ENCODE peak calls at places on chromosomes 2 and 18, in four cellular contexts. Y is adrenal gland, R is neural crest cell, T is astrocyte. M is an unnamed sample.

GRCh38 chr2:133733856-133734255 is 165.6 kb upstream of the NCKAP5 start:
- DNase-seq in R (no peak), T (peak; percentile 88), Y (no peak), M (no peak)

GRCh38 chr18:6757966-6758365 is 28.4 kb downstream of the ARHGAP28 start:
- DNase-seq in R (no peak), T (peak; percentile 67), Y (no peak), M (no peak)

GRCh38 chr2:21700644-21701043 is 576.9 kb downstream of the TDRD15 start:
- DNase-seq in R (no peak), Y (no peak), T (no peak), M (no peak)

GRCh38 chr2:189002079-189002478 is 27.9 kb downstream of the COL3A1 start:
- DNase-seq in Y (no peak), R (no peak), T (peak; percentile 78), M (no peak)

GRCh38 chr2:167862787-167863186 is 384.6 kb downstream of the STK39 start:
- DNase-seq in R (no peak), Y (no peak), T (peak; percentile 56), M (no peak)

GRCh38 chr18:35371412-35372195 is 5.5 kb downstream of the ZNF396 start:
- DNase-seq in Y (no peak), R (no peak), T (peak; percentile 83), M (no peak)

GRCh38 chr2:112494839-112495238 is 12.9 kb downstream of the TTL start:
- DNase-seq in R (no peak), Y (peak; percentile 27), T (no peak), M (no peak)

GRCh38 chr2:101793277-101793969 is 95.9 kb downstream of the MAP4K4 start:
- DNase-seq in R (no peak), T (no peak), Y (no peak), M (no peak)

GRCh38 chr2:95359501-95359930 is 43.0 kb upstream of the FAHD2A start:
- DNase-seq in R (no peak), Y (peak; percentile 18), T (no peak), M (no peak)

GRCh38 chr2:131419447-131419846 is 55.5 kb upstream of the RAB6D start:
- DNase-seq in R (no peak), Y (no peak), T (peak; percentile 8), M (no peak)

GRCh38 chr2:69937968-69938367 is 23.1 kb downstream of the MXD1 start:
- DNase-seq in R (no peak), T (no peak), Y (no peak), M (no peak)

GRCh38 chr2:63976125-63976510 is 43.1 kb downstream of the VPS54 start:
- DNase-seq in Y (no peak), T (no peak), R (no peak), M (no peak)

GRCh38 chr2:197233473-197233872 is 77.1 kb downstream of the ANKRD44 start:
- DNase-seq in T (no peak), Y (no peak), R (no peak), M (no peak)

GRCh38 chr18:49177071-49177470 is 226.3 kb upstream of the SMAD7 start:
- DNase-seq in Y (no peak), R (no peak), T (no peak), M (no peak)

GRCh38 chr2:28546242-28546641 is 50.4 kb downstream of the PLB1 start:
- DNase-seq in Y (no peak), R (no peak), T (no peak), M (no peak)

GRCh38 chr18:55489034-55489741 is 98.8 kb downstream of the TCF4 start:
- DNase-seq in T (peak; percentile 39), Y (no peak), R (no peak), M (no peak)

GRCh38 chr18:25233582-25234362 is 118.2 kb downstream of the ZNF521 start:
- DNase-seq in T (peak; percentile 51), R (no peak), Y (no peak), M (no peak)

GRCh38 chr2:120375251-120376020 is 29.5 kb downstream of the INHBB start:
- DNase-seq in R (no peak), T (no peak), Y (no peak), M (no peak)

GRCh38 chr2:138827426-138828054 is 47.4 kb upstream of the NXPH2 start:
- DNase-seq in R (peak; percentile 24), Y (peak; percentile 52), T (peak; percentile 61), M (peak; percentile 25)

GRCh38 chr2:138831154-138831553 is 51.0 kb upstream of the NXPH2 start:
- DNase-seq in Y (no peak), T (no peak), R (no peak), M (no peak)

GRCh38 chr2:138830547-138830946 is 50.4 kb upstream of the NXPH2 start:
- DNase-seq in R (no peak), Y (no peak), T (no peak), M (no peak)

GRCh38 chr2:138831691-138832090 is 51.5 kb upstream of the NXPH2 start:
- DNase-seq in R (no peak), T (no peak), Y (no peak), M (no peak)

DNA sequence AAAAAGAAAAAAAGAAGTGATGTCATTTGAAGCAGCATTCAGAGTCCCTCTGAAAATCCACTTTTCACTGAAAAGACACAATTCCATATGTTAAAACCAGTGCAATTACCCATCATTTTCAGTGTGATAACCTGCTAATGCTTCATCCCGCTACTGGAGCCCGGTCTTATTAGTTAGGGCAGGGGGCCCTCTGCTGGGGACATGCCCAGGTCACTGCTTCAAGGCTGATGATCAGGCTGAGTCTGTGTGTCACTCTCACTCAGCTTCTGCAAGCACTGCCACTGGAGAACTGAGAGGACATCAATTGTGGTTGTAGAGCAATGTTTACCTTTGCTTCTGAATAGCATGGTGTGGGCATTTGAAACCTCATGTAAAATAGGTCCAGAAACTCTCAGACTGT is 49.1 kb upstream of the NXPH2 start:
- DNase-seq in Y (peak; percentile 56), R (peak; percentile 47), T (no peak), M (peak; percentile 74)
- TF ChIP-seq CTCF in Y (no peak), R (peak; percentile 71), T (peak; percentile 18), M (peak; percentile 33)

GRCh38 chr18:4181882-4182568 is 273.1 kb downstream of the DLGAP1 start:
- DNase-seq in T (no peak), R (no peak), Y (no peak), M (peak; percentile 4)
- TF ChIP-seq CTCF in T (no peak), R (peak; percentile 43), Y (no peak), M (no peak)

DNA sequence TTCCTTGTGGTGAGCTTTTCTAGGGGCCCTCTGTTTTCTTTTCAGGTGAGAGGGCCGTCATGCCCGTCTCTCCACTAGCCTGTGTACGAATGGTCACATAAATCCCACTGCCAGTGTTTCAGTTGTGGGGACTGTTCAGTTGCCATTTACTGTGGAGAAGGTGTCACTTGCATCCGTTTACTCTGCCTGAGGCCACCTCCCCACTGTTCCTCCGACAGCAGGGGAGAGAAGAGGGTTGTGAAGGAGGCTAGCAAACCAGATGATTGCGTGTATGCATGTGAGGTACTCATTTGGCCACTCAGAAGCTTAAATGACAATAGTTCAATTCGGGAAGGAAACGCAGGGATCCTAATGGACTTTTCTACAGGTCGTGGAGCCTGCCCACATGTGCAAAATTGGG is 3.3 kb downstream of the MTCL1 start:
- DNase-seq in T (no peak), R (no peak), Y (no peak), M (no peak)
- TF ChIP-seq CTCF in T (no peak), R (no peak), Y (no peak), M (no peak)

DNA sequence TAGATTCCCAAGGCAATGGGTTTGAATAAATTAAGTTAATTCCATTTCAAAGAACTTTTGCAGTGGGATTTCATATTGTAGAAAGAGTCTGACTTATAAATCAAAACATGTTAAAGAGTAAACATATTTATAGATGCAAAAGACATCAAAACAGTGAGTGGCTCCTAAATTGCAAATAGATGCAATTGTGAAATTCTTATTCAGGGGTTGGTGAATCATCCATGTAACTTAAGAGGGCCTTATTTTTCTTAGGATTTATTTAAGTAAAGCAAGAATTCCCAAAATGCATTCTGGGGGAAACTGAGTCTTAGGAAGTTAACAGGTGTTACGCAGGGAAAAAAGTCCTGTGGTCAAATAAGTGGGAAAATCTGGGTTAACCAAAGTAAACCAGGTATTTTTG is 11.3 kb downstream of the TANC1 start:
- DNase-seq in Y (no peak), T (no peak), R (no peak), M (no peak)
- TF ChIP-seq CTCF in Y (no peak), T (no peak), R (no peak), M (no peak)

DNA sequence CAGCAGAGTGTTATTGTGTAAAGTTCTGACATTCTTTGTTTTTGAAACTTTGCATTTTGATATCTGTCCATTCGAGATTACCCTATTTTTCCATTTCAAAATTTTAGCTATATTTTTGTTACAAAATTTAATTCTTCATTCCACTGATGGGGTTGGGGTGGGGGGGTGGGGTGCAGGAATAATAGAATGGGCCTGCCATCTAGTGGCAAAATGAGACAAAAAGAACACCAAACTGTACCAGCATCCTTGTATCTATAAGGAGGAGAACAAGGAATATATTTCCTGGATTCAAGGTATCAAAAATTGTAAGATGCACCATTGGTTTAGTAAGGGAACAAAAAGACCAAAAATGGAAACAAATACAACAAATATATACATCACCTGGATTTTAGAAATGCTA is 27.9 kb upstream of the TTR start:
- DNase-seq in T (no peak), Y (no peak), R (no peak), M (no peak)
- TF ChIP-seq CTCF in T (no peak), Y (no peak), R (peak; percentile 42), M (no peak)

GRCh38 chr2:117972466-117973123 is 41.3 kb downstream of the CCDC93 start:
- DNase-seq in R (no peak), T (peak; percentile 88), Y (no peak), M (no peak)
- TF ChIP-seq CTCF in R (no peak), T (peak; percentile 6), Y (no peak), M (no peak)

GRCh38 chr2:200471324-200471848 is 38.5 kb downstream of the KCTD18 start:
- DNase-seq in T (no peak), Y (no peak), R (no peak), M (no peak)
- TF ChIP-seq CTCF in T (peak; percentile 48), Y (peak; percentile 74), R (peak; percentile 65), M (peak; percentile 35)

DNA sequence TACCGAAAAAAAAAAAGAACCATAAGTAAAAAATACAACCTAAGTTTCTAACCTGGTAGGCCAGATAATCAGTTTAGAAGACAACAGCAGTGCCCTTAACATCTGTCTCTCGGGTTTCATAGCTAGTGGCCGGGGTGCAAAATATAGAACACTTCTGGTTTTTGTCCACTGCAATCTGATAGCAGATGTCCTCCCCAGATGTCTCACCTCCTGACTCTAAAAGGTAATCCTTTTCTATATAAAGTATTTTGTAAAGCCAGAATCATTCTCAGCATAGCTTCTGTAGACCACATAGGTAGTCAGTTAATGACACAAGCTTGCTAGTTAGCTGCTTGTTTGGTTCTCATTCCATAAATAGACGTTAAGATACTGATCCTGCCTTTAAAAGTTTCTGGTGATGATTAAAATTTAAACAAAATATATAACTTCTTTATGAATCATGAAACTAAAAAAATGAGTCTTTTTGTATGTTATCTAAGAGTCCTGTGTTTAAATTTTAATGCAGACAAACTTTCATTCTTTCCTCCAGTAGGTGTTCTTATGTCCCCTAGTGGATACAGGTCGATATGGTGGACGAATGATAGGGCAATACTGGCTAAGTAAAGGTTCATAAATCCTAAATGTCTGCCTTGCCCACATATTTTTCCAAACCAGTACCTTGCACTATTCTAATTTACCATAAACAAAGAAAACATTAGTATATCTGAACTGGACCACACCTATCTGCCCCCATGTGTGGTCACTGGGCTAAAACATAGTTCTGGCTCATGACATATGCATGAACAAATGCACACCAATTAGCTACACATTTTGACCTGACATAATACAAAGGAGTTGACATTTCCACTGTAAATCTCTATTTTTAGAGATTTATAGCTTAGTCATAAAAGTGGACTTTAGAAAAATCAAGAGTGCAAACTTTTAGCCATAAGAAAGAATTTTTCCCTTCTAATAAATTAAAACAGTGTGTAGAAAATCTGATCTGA is 171.0 kb downstream of the SRBD1 start:
- DNase-seq in T (no peak), R (no peak), Y (no peak), M (no peak)
- TF ChIP-seq CTCF in T (peak; percentile 25), R (no peak), Y (no peak), M (no peak)

GRCh38 chr2:98936133-98936916 is at the start of gene CRACDL:
- DNase-seq in T (no peak), R (no peak), Y (no peak), M (peak; percentile 30)
- TF ChIP-seq CTCF in T (no peak), R (no peak), Y (no peak), M (no peak)